ENCODE peak calls at places on chromosome 9, in nine cellular contexts. One of them, this sample, is unnamed.

GRCh38 chr9:131608469-131609115 is 63.3 kb downstream of the PRRT1B start:
- DNase-seq in GM12892: no peak
- DNase-seq in lower leg skin: peak
- DNase-seq in NB4: no peak
- DNase-seq in body of pancreas: peak
- DNase-seq in breast epithelium: peak
- DNase-seq in GM12878: no peak
- DNase-seq in Peyer's patch: no peak
- DNase-seq in A549: peak
- DNase-seq in this sample: peak

GRCh38 chr9:131984564-131984963 is 95.1 kb downstream of the MED27 start:
- DNase-seq in lower leg skin: no peak
- DNase-seq in body of pancreas: no peak
- DNase-seq in breast epithelium: no peak
- DNase-seq in A549: no peak
- DNase-seq in Peyer's patch: no peak
- DNase-seq in GM12892: no peak
- DNase-seq in NB4: no peak
- DNase-seq in GM12878: no peak
- DNase-seq in this sample: no peak

GRCh38 chr9:6147847-6148246 is 67.8 kb upstream of the IL33 start:
- DNase-seq in A549: no peak
- DNase-seq in Peyer's patch: no peak
- DNase-seq in GM12878: no peak
- DNase-seq in NB4: no peak
- DNase-seq in breast epithelium: no peak
- DNase-seq in body of pancreas: no peak
- DNase-seq in GM12892: no peak
- DNase-seq in lower leg skin: no peak
- DNase-seq in this sample: no peak

GRCh38 chr9:104872959-104873850 is 54.8 kb downstream of the ABCA1 start:
- DNase-seq in GM12878: no peak
- DNase-seq in lower leg skin: peak
- DNase-seq in A549: peak
- DNase-seq in NB4: peak
- DNase-seq in GM12892: no peak
- DNase-seq in Peyer's patch: no peak
- DNase-seq in body of pancreas: peak
- DNase-seq in breast epithelium: no peak
- DNase-seq in this sample: no peak

GRCh38 chr9:1604942-1605560 is 410.1 kb upstream of the SMARCA2 start:
- DNase-seq in GM12892: no peak
- DNase-seq in GM12878: peak
- DNase-seq in body of pancreas: no peak
- DNase-seq in Peyer's patch: no peak
- DNase-seq in A549: peak
- DNase-seq in breast epithelium: no peak
- DNase-seq in NB4: peak
- DNase-seq in lower leg skin: no peak
- DNase-seq in this sample: peak

GRCh38 chr9:111253742-111254437 is 76.1 kb downstream of the OR2K2 start:
- DNase-seq in NB4: peak
- DNase-seq in GM12892: no peak
- DNase-seq in body of pancreas: peak
- DNase-seq in A549: no peak
- DNase-seq in lower leg skin: no peak
- DNase-seq in Peyer's patch: no peak
- DNase-seq in GM12878: no peak
- DNase-seq in breast epithelium: no peak
- DNase-seq in this sample: no peak

GRCh38 chr9:23636199-23636598 is 189.8 kb downstream of the ELAVL2 start:
- DNase-seq in lower leg skin: no peak
- DNase-seq in GM12878: no peak
- DNase-seq in NB4: no peak
- DNase-seq in Peyer's patch: no peak
- DNase-seq in body of pancreas: no peak
- DNase-seq in GM12892: no peak
- DNase-seq in A549: no peak
- DNase-seq in breast epithelium: no peak
- DNase-seq in this sample: no peak

GRCh38 chr9:84493284-84493947 is 152.9 kb upstream of the SLC28A3 start:
- DNase-seq in lower leg skin: no peak
- DNase-seq in A549: no peak
- DNase-seq in breast epithelium: no peak
- DNase-seq in GM12878: no peak
- DNase-seq in Peyer's patch: no peak
- DNase-seq in body of pancreas: no peak
- DNase-seq in NB4: no peak
- DNase-seq in GM12892: no peak
- DNase-seq in this sample: no peak

GRCh38 chr9:123722378-123722777 is 207.5 kb downstream of the DENND1A start:
- DNase-seq in NB4: no peak
- DNase-seq in lower leg skin: no peak
- DNase-seq in GM12892: no peak
- DNase-seq in body of pancreas: no peak
- DNase-seq in breast epithelium: no peak
- DNase-seq in Peyer's patch: no peak
- DNase-seq in GM12878: no peak
- DNase-seq in A549: peak
- DNase-seq in this sample: no peak

GRCh38 chr9:76396597-76396996 is 2.4 kb upstream of the RFK start:
- DNase-seq in body of pancreas: no peak
- DNase-seq in GM12878: no peak
- DNase-seq in breast epithelium: no peak
- DNase-seq in NB4: no peak
- DNase-seq in lower leg skin: no peak
- DNase-seq in Peyer's patch: no peak
- DNase-seq in A549: no peak
- DNase-seq in GM12892: no peak
- DNase-seq in this sample: no peak

GRCh38 chr9:76396144-76396543 is 1.9 kb upstream of the RFK start:
- DNase-seq in breast epithelium: no peak
- DNase-seq in NB4: no peak
- DNase-seq in lower leg skin: no peak
- DNase-seq in A549: no peak
- DNase-seq in body of pancreas: no peak
- DNase-seq in GM12878: no peak
- DNase-seq in Peyer's patch: no peak
- DNase-seq in GM12892: no peak
- DNase-seq in this sample: no peak

GRCh38 chr9:76394896-76395244 is 644 bp upstream of the RFK start:
- DNase-seq in A549: peak
- DNase-seq in body of pancreas: peak
- DNase-seq in NB4: peak
- DNase-seq in GM12878: peak
- DNase-seq in Peyer's patch: peak
- DNase-seq in breast epithelium: no peak
- DNase-seq in GM12892: peak
- DNase-seq in lower leg skin: peak
- DNase-seq in this sample: peak

GRCh38 chr9:76395381-76395780 is 1.2 kb upstream of the RFK start:
- DNase-seq in body of pancreas: no peak
- DNase-seq in Peyer's patch: no peak
- DNase-seq in GM12892: no peak
- DNase-seq in GM12878: no peak
- DNase-seq in A549: no peak
- DNase-seq in breast epithelium: no peak
- DNase-seq in lower leg skin: no peak
- DNase-seq in NB4: peak
- DNase-seq in this sample: no peak

DNA sequence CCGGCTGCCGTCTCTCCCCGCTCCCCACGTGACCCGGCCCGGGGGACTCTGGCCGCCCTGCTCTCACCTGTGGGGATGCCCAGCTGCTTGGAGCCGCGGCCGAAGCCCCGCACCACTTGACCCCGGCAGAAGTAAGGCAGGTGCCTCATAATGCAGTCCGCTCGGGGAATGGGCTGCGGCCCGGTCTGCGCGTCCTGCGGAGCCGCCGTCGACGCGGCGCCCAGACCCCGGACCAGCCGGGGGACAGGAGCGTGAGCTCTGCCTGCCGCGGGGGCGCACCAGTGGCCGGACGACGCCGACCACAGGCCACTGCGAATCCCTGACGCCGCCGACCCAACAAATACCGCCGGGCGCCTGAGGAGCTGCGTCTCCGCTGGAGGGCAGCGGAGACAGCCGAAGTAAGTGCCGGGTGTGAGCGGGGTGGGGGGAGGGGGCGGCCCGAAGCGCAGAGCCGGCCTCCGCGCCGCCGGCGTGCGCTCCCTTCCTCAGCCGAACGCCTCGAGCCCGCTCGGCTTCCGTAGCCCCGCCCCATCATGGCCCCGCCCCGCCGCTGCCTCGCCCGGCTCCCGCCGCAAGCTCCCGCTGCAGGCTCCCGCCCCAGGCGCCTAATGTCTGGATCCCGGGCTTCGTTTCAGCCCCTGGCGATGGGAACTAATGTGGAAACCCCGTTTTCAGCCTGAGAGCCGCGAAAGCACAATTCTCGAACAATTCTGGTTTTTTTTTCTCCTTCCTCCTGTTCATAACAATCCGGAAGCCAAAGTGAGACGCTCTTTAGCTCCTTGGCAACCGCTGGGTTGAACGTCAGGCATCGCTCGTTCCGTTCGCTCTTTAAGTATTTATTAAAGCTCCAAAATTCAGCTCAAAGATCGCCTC is at the start of gene RFK:
- DNase-seq in lower leg skin: peak
- DNase-seq in breast epithelium: peak
- DNase-seq in GM12892: peak
- DNase-seq in A549: peak
- DNase-seq in body of pancreas: peak
- DNase-seq in GM12878: peak
- DNase-seq in Peyer's patch: peak
- DNase-seq in NB4: peak
- DNase-seq in this sample: peak
- TF ChIP-seq POLR2A in lower leg skin: no peak
- TF ChIP-seq POLR2A in breast epithelium: peak
- TF ChIP-seq POLR2A in GM12892: peak
- TF ChIP-seq POLR2A in A549: peak
- TF ChIP-seq POLR2A in body of pancreas: peak
- TF ChIP-seq POLR2A in GM12878: peak
- TF ChIP-seq POLR2A in Peyer's patch: peak
- TF ChIP-seq POLR2A in NB4: peak
- TF ChIP-seq POLR2A in this sample: peak

GRCh38 chr9:129596541-129597328 is 24.2 kb downstream of the C9orf50 start:
- DNase-seq in GM12892: no peak
- DNase-seq in breast epithelium: no peak
- DNase-seq in NB4: no peak
- DNase-seq in lower leg skin: no peak
- DNase-seq in GM12878: no peak
- DNase-seq in body of pancreas: no peak
- DNase-seq in A549: peak
- DNase-seq in Peyer's patch: no peak
- DNase-seq in this sample: peak
- TF ChIP-seq POLR2A in GM12892: no peak
- TF ChIP-seq POLR2A in breast epithelium: peak
- TF ChIP-seq POLR2A in NB4: no peak
- TF ChIP-seq POLR2A in lower leg skin: no peak
- TF ChIP-seq POLR2A in GM12878: no peak
- TF ChIP-seq POLR2A in body of pancreas: no peak
- TF ChIP-seq POLR2A in A549: peak
- TF ChIP-seq POLR2A in Peyer's patch: peak
- TF ChIP-seq POLR2A in this sample: peak

GRCh38 chr9:85940275-85940831 is 593 bp upstream of the NAA35 start:
- DNase-seq in Peyer's patch: no peak
- DNase-seq in A549: peak
- DNase-seq in GM12878: no peak
- DNase-seq in NB4: peak
- DNase-seq in lower leg skin: no peak
- DNase-seq in body of pancreas: no peak
- DNase-seq in breast epithelium: no peak
- DNase-seq in GM12892: no peak
- DNase-seq in this sample: no peak
- TF ChIP-seq POLR2A in Peyer's patch: peak
- TF ChIP-seq POLR2A in A549: peak
- TF ChIP-seq POLR2A in GM12878: peak
- TF ChIP-seq POLR2A in NB4: peak
- TF ChIP-seq POLR2A in lower leg skin: no peak
- TF ChIP-seq POLR2A in body of pancreas: peak
- TF ChIP-seq POLR2A in breast epithelium: peak
- TF ChIP-seq POLR2A in GM12892: peak
- TF ChIP-seq POLR2A in this sample: peak

GRCh38 chr9:34456746-34457145 is 1.6 kb downstream of the FAM219A start:
- DNase-seq in GM12892: no peak
- DNase-seq in Peyer's patch: no peak
- DNase-seq in lower leg skin: no peak
- DNase-seq in A549: no peak
- DNase-seq in GM12878: no peak
- DNase-seq in body of pancreas: no peak
- DNase-seq in breast epithelium: no peak
- DNase-seq in NB4: no peak
- DNase-seq in this sample: no peak

GRCh38 chr9:34458013-34458966 is at the start of the genes DNAI1 and FAM219A:
- DNase-seq in A549: peak
- DNase-seq in lower leg skin: peak
- DNase-seq in GM12878: peak
- DNase-seq in Peyer's patch: peak
- DNase-seq in body of pancreas: peak
- DNase-seq in GM12892: peak
- DNase-seq in NB4: peak
- DNase-seq in breast epithelium: peak
- DNase-seq in this sample: peak

GRCh38 chr9:34459356-34459755 is 751 bp downstream of the DNAI1 start:
- DNase-seq in A549: no peak
- DNase-seq in GM12878: no peak
- DNase-seq in NB4: no peak
- DNase-seq in breast epithelium: no peak
- DNase-seq in body of pancreas: no peak
- DNase-seq in Peyer's patch: no peak
- DNase-seq in GM12892: no peak
- DNase-seq in lower leg skin: no peak
- DNase-seq in this sample: no peak

GRCh38 chr9:34458967-34459355 is 356 bp downstream of the DNAI1 start:
- DNase-seq in A549: no peak
- DNase-seq in breast epithelium: no peak
- DNase-seq in NB4: no peak
- DNase-seq in GM12892: no peak
- DNase-seq in Peyer's patch: no peak
- DNase-seq in lower leg skin: no peak
- DNase-seq in GM12878: no peak
- DNase-seq in body of pancreas: no peak
- DNase-seq in this sample: no peak

DNA sequence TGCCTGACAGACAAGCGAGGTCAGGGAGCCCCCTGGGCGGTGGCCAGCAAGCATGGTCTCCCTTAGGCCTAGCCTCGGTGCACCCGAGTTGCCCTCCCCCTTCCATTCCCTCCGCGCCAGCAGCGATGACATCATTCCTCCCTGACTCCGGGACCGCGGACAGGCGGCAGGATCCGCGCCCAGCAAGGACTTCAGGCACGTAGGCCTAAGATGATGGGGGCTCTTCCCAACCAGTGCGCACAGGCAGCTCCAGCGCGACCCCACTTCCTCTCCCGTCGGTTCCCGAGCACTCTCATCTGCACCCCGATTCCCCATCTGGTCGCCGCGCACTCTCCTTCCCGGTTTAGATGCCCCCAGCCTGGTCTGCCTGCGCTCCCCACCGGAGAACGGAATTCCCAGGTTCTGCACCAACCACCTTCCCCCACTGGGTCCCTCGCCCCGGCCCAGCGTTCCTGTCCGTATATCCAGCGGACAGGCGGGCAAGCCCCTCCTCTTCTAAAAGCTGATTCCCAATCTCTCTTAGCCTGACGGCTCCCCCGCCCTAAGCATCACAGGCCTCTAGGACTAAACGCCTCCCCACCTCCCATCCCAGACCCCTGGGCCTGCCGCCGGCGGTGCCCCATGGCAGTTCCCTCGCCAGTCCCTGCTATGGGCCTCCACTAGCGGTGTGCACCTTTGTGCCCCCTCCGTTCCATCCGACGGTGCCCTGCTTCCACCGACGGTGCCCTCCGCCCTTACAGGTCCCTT is 931 bp downstream of the FAM219A start:
- DNase-seq in GM12892: no peak
- DNase-seq in body of pancreas: peak
- DNase-seq in GM12878: no peak
- DNase-seq in A549: peak
- DNase-seq in NB4: peak
- DNase-seq in breast epithelium: peak
- DNase-seq in lower leg skin: peak
- DNase-seq in Peyer's patch: no peak
- DNase-seq in this sample: peak
- TF ChIP-seq POLR2A in GM12892: no peak
- TF ChIP-seq POLR2A in body of pancreas: peak
- TF ChIP-seq POLR2A in GM12878: no peak
- TF ChIP-seq POLR2A in A549: no peak
- TF ChIP-seq POLR2A in NB4: no peak
- TF ChIP-seq POLR2A in breast epithelium: no peak
- TF ChIP-seq POLR2A in lower leg skin: no peak
- TF ChIP-seq POLR2A in Peyer's patch: no peak
- TF ChIP-seq POLR2A in this sample: peak